ENCODE peak calls at places on chromosomes 6 and 20, in four cellular contexts. K is CD8-positive, alpha-beta T cell; L is central memory CD8-positive, alpha-beta T cell; Q is IMR-90. V is an unnamed sample.

GRCh38 chr20:18314786-18315406 is 26.6 kb downstream of the ZNF133 start:
- DNase-seq in L (no peak), Q (peak), K (no peak), V (peak)

GRCh38 chr6:139165324-139165723 is 30.4 kb downstream of the HECA start:
- DNase-seq in Q (no peak), L (no peak), K (no peak), V (no peak)

GRCh38 chr6:4460595-4461475 is 315.4 kb upstream of the CDYL start:
- DNase-seq in K (no peak), L (no peak), Q (peak), V (no peak)

GRCh38 chr20:5090191-5090590 is 29.6 kb downstream of the PCNA start:
- DNase-seq in K (no peak), L (no peak), Q (no peak), V (no peak)

GRCh38 chr6:33909737-33910136 is 105.9 kb upstream of the MLN start:
- DNase-seq in Q (no peak), K (no peak), L (no peak), V (no peak)

GRCh38 chr6:74857157-74857556 is 348.7 kb downstream of the COL12A1 start:
- DNase-seq in Q (no peak), K (no peak), L (no peak), V (no peak)

GRCh38 chr6:13289789-13290318 is 38.5 kb downstream of the TBC1D7 start:
- DNase-seq in K (no peak), Q (no peak), L (no peak), V (no peak)

GRCh38 chr6:89035252-89036106 is 45.1 kb upstream of the PNRC1 start:
- DNase-seq in K (no peak), Q (peak), L (no peak), V (peak)

GRCh38 chr20:36830791-36831691 is 44.9 kb upstream of the TLDC2 start:
- DNase-seq in Q (peak), L (no peak), K (no peak), V (peak)

GRCh38 chr6:3117912-3118352 is 579 bp upstream of the BPHL start:
- DNase-seq in L (no peak), Q (no peak), K (no peak), V (no peak)

GRCh38 chr6:134727068-134727467 is 222.8 kb downstream of the ALDH8A1 start:
- DNase-seq in K (no peak), Q (peak), L (no peak), V (no peak)

GRCh38 chr6:53858196-53858595 is 63.4 kb downstream of the LRRC1 start:
- DNase-seq in L (no peak), Q (no peak), K (no peak), V (no peak)

GRCh38 chr6:28269492-28269891 is 2.5 kb downstream of the ZSCAN26 start:
- DNase-seq in K (no peak), Q (peak), L (no peak), V (no peak)

GRCh38 chr6:126947070-126947469 is 171.4 kb upstream of the RSPO3 start:
- DNase-seq in L (no peak), Q (peak), K (no peak), V (no peak)

GRCh38 chr20:58131111-58131510 is 97.3 kb downstream of the ANKRD60 start:
- DNase-seq in K (no peak), Q (no peak), L (no peak), V (peak)

GRCh38 chr20:35510946-35511735 is 18.3 kb downstream of the C20orf173 start:
- DNase-seq in K (no peak), L (no peak), Q (no peak), V (no peak)